ENCODE peak calls at places on chromosome 15, in eight cellular contexts. R is IMR-90; F is endothelial cell of umbilical vein; C is stomach; Z is CD8-positive, alpha-beta T cell; P is uterus; W is astrocyte; X is mucosa of descending colon. G is an unnamed sample.

GRCh38 chr15:96359371-96359771 is 28.9 kb downstream of the NR2F2 start:
- DNase-seq in R (no peak), F (peak; percentile 10), C (no peak), Z (no peak), P (no peak), W (no peak), X (no peak), G (no peak)

GRCh38 chr15:26870346-26870745 is 3.5 kb downstream of the GABRA5 start:
- DNase-seq in R (no peak), F (no peak), C (no peak), Z (no peak), P (no peak), W (no peak), X (no peak), G (no peak)

GRCh38 chr15:97759363-97759762 is 201.1 kb upstream of the ARRDC4 start:
- DNase-seq in R (no peak), F (peak; percentile 62), C (no peak), Z (no peak), P (no peak), W (peak; percentile 82), X (no peak), G (no peak)

GRCh38 chr15:44385344-44385942 is 42.0 kb upstream of the CTDSPL2 start:
- DNase-seq in R (no peak), F (no peak), C (no peak), Z (no peak), P (no peak), W (no peak), X (no peak), G (no peak)

GRCh38 chr15:49844390-49844789 is 223.5 kb downstream of the DTWD1 start:
- DNase-seq in R (no peak), F (no peak), C (no peak), Z (no peak), P (no peak), W (no peak), X (peak; percentile 57), G (no peak)

GRCh38 chr15:67103432-67103831 is 38.0 kb downstream of the SMAD3 start:
- DNase-seq in R (no peak), F (no peak), C (no peak), Z (no peak), P (no peak), W (no peak), X (no peak), G (no peak)

GRCh38 chr15:69997701-69998273 is 99.9 kb downstream of the TLE3 start:
- DNase-seq in R (peak; percentile 4), F (no peak), C (peak; percentile 57), Z (no peak), P (no peak), W (peak; percentile 53), X (peak; percentile 85), G (peak; percentile 37)

GRCh38 chr15:67691450-67691849 is 133.9 kb upstream of the SKOR1 start:
- DNase-seq in R (no peak), F (no peak), C (no peak), Z (no peak), P (no peak), W (no peak), X (no peak), G (no peak)

GRCh38 chr15:26628071-26628470 is 144.8 kb downstream of the GABRB3 start:
- DNase-seq in R (no peak), F (no peak), C (no peak), Z (no peak), P (no peak), W (no peak), X (no peak), G (no peak)

GRCh38 chr15:90149609-90150340 is 47.5 kb upstream of the IDH2 start:
- DNase-seq in R (no peak), F (no peak), C (no peak), Z (no peak), P (no peak), W (no peak), X (no peak), G (no peak)

DNA sequence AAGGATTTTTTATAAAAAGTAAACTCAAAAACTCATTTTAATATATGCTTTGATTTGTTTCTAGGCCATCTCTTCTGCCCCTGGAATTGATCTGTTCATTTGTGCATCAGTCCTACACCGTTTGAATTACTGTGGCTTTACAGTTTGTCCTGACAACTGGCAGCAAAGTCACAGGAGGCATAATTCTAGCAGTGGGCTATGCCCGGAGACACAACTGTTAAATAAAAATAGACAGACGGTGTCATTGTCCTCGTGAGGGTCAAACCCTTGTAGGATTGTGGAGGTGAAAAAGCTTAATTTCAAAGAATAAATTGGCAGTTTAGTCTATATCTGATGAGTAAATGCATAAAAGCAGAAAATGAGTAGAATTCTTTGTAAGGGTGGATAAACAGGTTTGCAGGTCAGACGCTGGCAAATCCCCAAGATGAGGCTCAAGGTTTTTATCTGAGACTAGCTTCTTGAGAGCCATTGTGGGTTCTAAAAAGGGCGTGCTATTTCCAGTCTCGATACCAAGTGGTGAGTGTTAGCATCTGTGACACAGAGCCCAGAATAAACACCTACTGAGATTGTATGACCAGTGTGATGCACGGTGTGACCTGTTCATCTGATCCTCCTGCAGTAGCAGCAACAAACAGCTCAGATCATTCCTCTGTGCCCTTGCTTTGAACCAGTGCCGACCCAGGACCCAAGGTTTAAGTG is 51.5 kb upstream of the SLCO3A1 start:
- DNase-seq in R (no peak), F (no peak), C (no peak), Z (no peak), P (no peak), W (no peak), X (no peak), G (no peak)
- H3K4me1 ChIP-seq in R (no peaks in the 10 kb centered on the region), F (no peaks in the 10 kb centered on the region), C (no peaks in the 10 kb centered on the region), Z (no peaks in the 10 kb centered on the region), P (no peaks in the 10 kb centered on the region), W (no peaks in the 10 kb centered on the region), X (no peaks in the 10 kb centered on the region), G (no peaks in the 10 kb centered on the region)

GRCh38 chr15:43211336-43211735 is 9.5 kb downstream of the EPB42 start:
- DNase-seq in R (no peak), F (no peak), C (no peak), Z (no peak), P (no peak), W (no peak), X (no peak), G (no peak)

GRCh38 chr15:43208052-43209002 is 12.5 kb downstream of the EPB42 start:
- DNase-seq in R (no peak), F (no peak), C (no peak), Z (no peak), P (no peak), W (no peak), X (no peak), G (no peak)

GRCh38 chr15:43210807-43211206 is 10.0 kb downstream of the EPB42 start:
- DNase-seq in R (no peak), F (no peak), C (no peak), Z (no peak), P (no peak), W (no peak), X (no peak), G (no peak)

GRCh38 chr15:43210172-43210745 is 10.6 kb downstream of the EPB42 start:
- DNase-seq in R (no peak), F (no peak), C (no peak), Z (no peak), P (no peak), W (no peak), X (no peak), G (no peak)

DNA sequence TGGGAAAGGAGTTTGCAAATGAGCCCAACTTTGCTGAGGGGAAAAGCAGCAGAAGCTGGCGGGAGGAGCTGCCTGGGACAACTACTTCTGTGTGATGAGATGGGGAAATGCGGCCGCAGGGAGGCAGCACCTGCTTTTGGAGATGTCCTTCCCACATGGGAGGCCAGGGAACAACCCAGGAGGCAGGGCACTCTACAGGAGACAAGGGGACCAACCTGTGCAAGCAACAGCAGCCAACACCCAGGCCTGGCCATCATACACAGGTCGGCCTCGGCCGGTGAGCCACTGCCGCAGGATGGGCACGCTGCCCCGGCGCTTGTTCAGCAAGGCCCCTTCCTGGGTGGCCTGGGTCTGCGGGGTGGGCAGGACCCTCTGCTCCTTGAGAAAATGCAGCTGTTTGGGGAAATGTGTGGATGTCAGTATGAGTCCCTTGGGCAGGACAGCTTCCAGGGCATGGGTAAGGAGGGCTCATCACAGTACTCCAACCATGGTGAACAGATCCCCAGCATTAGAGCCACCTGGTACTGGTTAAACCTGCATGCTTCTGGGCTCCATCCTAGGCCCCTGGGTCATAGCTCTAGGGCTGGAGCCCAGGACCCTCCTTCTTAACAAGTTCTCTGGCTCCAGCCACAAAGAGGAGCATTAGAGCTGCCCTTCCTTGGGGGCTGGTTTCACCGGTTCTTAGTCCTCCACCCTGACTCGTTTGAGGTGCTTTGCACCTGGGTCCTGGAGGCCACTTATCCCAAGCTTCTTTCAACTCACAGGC is 11.6 kb downstream of the EPB42 start:
- DNase-seq in R (no peak), F (no peak), C (no peak), Z (no peak), P (no peak), W (no peak), X (peak; percentile 35), G (no peak)
- TF ChIP-seq CTCF in R (peak; percentile 21), F (no peak), C (no peak), Z (no peak), P (no peak), W (no peak), X (no peak), G (no peak)

DNA sequence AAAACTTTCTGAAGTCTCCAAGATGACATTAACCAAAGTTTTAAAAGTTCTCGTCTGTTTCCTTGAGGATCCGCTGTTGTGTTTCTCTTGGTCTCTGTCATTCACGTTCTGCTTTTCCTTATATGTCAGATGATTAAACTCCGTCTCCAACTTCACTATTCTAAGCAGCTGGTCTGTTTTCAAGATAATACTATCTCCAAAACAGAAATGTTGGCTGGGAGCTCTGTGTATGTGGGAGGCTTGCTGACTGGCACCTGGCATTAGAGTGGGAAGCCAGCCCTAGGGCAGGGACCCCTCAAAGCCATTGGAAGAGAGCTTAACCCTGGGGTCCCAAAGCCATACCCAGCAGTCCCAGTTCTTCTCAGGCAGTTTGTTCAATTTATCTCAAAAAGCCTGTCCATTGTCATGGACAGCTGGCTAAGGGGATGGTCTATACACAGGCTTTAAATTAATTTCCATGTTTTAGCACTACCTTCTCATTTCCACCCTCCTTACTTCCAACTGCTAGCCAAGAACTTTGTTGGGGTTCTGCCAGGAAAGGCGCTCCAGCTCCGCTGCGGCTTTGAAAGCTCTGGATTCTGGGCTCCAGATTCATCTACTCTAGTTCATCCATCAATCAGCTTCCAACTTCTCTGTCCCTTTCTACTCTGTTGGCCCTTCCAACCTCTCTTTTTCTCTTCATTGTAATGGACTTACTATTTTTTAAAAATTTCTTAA is 9.2 kb downstream of the BTBD1 start:
- DNase-seq in R (no peak), F (no peak), C (no peak), Z (no peak), P (no peak), W (no peak), X (no peak), G (no peak)
- H3K4me3 ChIP-seq in R (no peak overlapping the region), F (no peak overlapping the region), C (no peak overlapping the region), Z (no peak overlapping the region), P (no peak overlapping the region), W (no peak overlapping the region), X (no peak overlapping the region), G (no peak overlapping the region)

GRCh38 chr15:83282141-83282540 is 2.3 kb downstream of the BNC1 start:
- DNase-seq in R (no peak), F (no peak), C (no peak), Z (no peak), P (no peak), W (no peak), X (no peak), G (no peak)

GRCh38 chr15:83275412-83275811 is 9.1 kb downstream of the BNC1 start:
- DNase-seq in R (no peak), F (no peak), C (no peak), Z (no peak), P (no peak), W (peak; percentile 55), X (no peak), G (no peak)

GRCh38 chr15:83278191-83278590 is 6.3 kb downstream of the BNC1 start:
- DNase-seq in R (no peak), F (no peak), C (no peak), Z (no peak), P (no peak), W (peak; percentile 53), X (no peak), G (no peak)

GRCh38 chr15:83276661-83277060 is 7.8 kb downstream of the BNC1 start:
- DNase-seq in R (no peak), F (no peak), C (no peak), Z (no peak), P (no peak), W (peak; percentile 73), X (no peak), G (no peak)
- H3K4me1 ChIP-seq in R (no peaks in the 10 kb centered on the region), F (no peaks in the 10 kb centered on the region), C (no peaks in the 10 kb centered on the region), Z (no peaks in the 10 kb centered on the region), P (no peaks in the 10 kb centered on the region), W (no peaks in the 10 kb centered on the region), X (no peaks in the 10 kb centered on the region), G (no peaks in the 10 kb centered on the region)

G was measured in pancreas.